ENCODE peak calls at places on chromosomes 5 and 9, in eight cellular contexts. Y, J, N, Z, B, U, T and C are unnamed samples.

GRCh38 chr5:174323878-174324281 is 278.4 kb downstream of the NSG2 start:
- DNase-seq in T (peak), J (peak), N (no peak), U (peak), Z (peak), Y (peak), B (peak), C (peak)

GRCh38 chr9:97811534-97812246 is 41.3 kb upstream of the FOXE1 start:
- DNase-seq in Y (no peak), N (peak), T (no peak), B (no peak), Z (no peak), J (peak), U (peak), C (peak)

GRCh38 chr5:14675865-14676300 is 11.4 kb downstream of the OTULIN start:
- DNase-seq in Z (peak), U (no peak), Y (no peak), B (no peak), T (no peak), J (no peak), N (no peak), C (peak)

GRCh38 chr5:43020294-43020711 is 19.8 kb downstream of the ANXA2R start:
- DNase-seq in J (no peak), Y (peak), N (no peak), T (no peak), Z (no peak), B (peak), U (no peak), C (peak)

GRCh38 chr9:91034976-91035824 is 233.6 kb downstream of the SYK start:
- DNase-seq in Z (peak), J (no peak), T (no peak), Y (no peak), U (peak), B (no peak), N (no peak), C (no peak)

GRCh38 chr9:109558718-109559151 is 60.6 kb upstream of the PTPN3 start:
- DNase-seq in Z (no peak), T (no peak), N (no peak), Y (no peak), U (no peak), B (no peak), J (no peak), C (no peak)

GRCh38 chr5:136584474-136584873 is 219.1 kb upstream of the TRPC7 start:
- DNase-seq in Z (no peak), N (no peak), U (no peak), Y (no peak), T (no peak), B (no peak), J (peak), C (no peak)

GRCh38 chr5:179212870-179213269 is 132.4 kb downstream of the ADAMTS2 start:
- DNase-seq in Y (no peak), B (peak), Z (no peak), N (no peak), J (no peak), U (no peak), T (no peak), C (no peak)

GRCh38 chr9:123319541-123320339 is 36.3 kb upstream of the CRB2 start:
- DNase-seq in J (no peak), U (no peak), N (no peak), B (no peak), T (no peak), Z (no peak), Y (no peak), C (no peak)

GRCh38 chr5:146867996-146868708 is 10.4 kb downstream of the PPP2R2B start:
- DNase-seq in U (no peak), Z (no peak), T (no peak), N (no peak), B (no peak), Y (no peak), J (no peak), C (no peak)

GRCh38 chr9:37301369-37302172 is 120.9 kb upstream of the GRHPR start:
- DNase-seq in J (no peak), T (no peak), N (no peak), Z (no peak), B (no peak), Y (no peak), U (no peak), C (no peak)

GRCh38 chr5:65862384-65862783 is 64.0 kb upstream of the ERBIN start:
- DNase-seq in T (no peak), Y (no peak), J (peak), N (no peak), B (no peak), U (peak), Z (no peak), C (no peak)

GRCh38 chr5:115655994-115656393 is 30.2 kb upstream of the TMED7 start:
- DNase-seq in U (no peak), Z (no peak), Y (no peak), J (no peak), T (no peak), B (no peak), N (no peak), C (no peak)

GRCh38 chr5:45295231-45295630 is 400.9 kb downstream of the HCN1 start:
- DNase-seq in N (no peak), J (no peak), U (no peak), Y (no peak), T (no peak), Z (no peak), B (no peak), C (no peak)

GRCh38 chr9:78574354-78575036 is 277.6 kb downstream of the PSAT1 start:
- DNase-seq in T (no peak), B (peak), Y (no peak), Z (no peak), U (no peak), J (no peak), N (no peak), C (peak)

GRCh38 chr5:132420706-132421272 is 51.3 kb downstream of the SLC22A5 start:
- DNase-seq in U (peak), Z (peak), Y (no peak), T (no peak), B (no peak), J (no peak), N (no peak), C (no peak)

GRCh38 chr9:113581865-113582697 is 118.6 kb downstream of the RGS3 start:
- DNase-seq in T (no peak), U (peak), Y (no peak), J (no peak), N (no peak), Z (peak), B (no peak), C (peak)

GRCh38 chr5:172887735-172888134 is 53.7 kb downstream of the ERGIC1 start:
- DNase-seq in Y (no peak), T (peak), B (no peak), Z (no peak), N (no peak), U (peak), J (no peak), C (peak)

GRCh38 chr5:80631277-80632259 is 22.9 kb upstream of the MSH3 start:
- DNase-seq in U (no peak), Z (no peak), N (no peak), J (no peak), B (no peak), Y (no peak), T (no peak), C (no peak)

GRCh38 chr5:80632700-80633099 is 21.8 kb upstream of the MSH3 start:
- DNase-seq in Y (no peak), U (no peak), Z (no peak), T (no peak), J (no peak), B (no peak), N (no peak), C (no peak)
- H3K4me2 ChIP-seq in Y (no peak), U (no peak), Z (no peak), T (no peak), J (no peak), B (no peak), N (no peak), C (no peak)

GRCh38 chr9:134373269-134373668 is 47.0 kb downstream of the RXRA start:
- DNase-seq in N (no peak), Z (no peak), U (no peak), T (no peak), J (no peak), B (no peak), Y (no peak), C (no peak)
- H3K27ac ChIP-seq in N (peak), Z (no peak), U (no peak), T (no peak), J (no peak), B (no peak), Y (no peak), C (no peak)

DNA sequence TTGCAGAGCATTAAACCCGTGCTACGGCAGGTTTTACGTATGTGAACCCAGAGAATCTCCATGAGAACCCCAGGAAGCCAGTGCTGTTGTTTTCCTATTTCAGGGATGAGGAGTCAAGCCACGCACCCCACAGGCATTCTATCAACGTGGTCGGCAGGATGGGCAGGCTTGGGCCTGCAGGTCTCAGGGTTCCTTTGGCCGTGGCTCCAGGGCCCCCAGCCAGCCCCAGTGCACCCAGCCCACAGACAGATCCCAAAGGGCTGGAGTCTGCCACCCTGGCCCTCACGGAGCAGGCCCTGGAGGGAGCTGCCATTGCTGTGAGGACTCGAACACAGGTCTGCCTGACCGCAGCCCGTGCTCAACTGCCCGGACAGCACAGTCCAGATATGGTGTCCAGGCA is 77.1 kb upstream of the STXBP1 start:
- DNase-seq in B (no peak), Z (no peak), Y (no peak), N (no peak), T (no peak), J (no peak), U (no peak), C (no peak)
- H3K4me2 ChIP-seq in B (no peak), Z (no peak), Y (no peak), N (peak), T (no peak), J (no peak), U (no peak), C (no peak)

DNA sequence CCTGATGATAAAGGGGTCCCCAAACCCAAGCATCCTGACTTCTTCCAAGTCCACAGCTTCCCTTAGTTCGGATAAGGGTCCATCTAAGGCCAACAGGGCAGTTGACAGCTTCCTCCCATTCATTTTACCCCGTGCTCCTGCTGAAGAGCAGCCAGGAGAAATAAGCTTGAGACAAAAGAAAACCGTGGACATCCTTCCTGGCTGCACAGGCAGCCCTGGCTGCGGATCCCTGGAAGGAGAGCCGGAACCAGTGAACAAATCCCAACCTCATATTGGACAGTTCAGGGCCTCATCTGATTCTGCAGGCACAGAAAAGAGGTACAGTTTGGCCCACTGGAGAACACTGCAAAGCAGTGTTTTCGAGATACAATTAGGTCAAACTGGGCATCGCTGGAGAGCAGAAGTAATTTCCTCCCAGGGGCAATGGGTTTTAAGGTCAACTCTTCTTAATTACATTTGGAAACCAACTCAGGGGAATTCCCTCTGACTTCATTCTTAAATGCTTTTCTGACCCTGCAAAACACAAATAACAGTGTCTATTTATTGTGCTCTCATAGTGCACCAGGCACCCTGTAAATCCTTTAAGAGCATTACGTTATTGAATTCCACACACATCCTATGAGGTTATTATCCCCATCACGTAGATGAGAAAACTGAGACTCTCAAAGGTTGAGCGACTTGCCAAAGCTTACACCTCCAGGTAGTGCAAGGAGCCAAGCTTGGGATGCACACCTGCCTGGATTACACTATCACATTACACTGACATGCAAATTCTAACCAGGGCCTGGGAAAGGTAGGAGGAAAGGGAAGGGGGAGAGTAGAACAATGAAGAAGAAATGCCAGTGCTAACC is 21.2 kb downstream of the ADAM19 start:
- DNase-seq in U (no peak), N (no peak), Y (no peak), J (no peak), B (no peak), Z (no peak), T (no peak), C (no peak)
- H3K27ac ChIP-seq in U (no peak), N (no peak), Y (no peak), J (no peak), B (no peak), Z (no peak), T (no peak), C (no peak)

GRCh38 chr5:38835887-38836286 is 9.9 kb upstream of the OSMR start:
- DNase-seq in J (peak), B (peak), Y (no peak), Z (no peak), U (peak), T (no peak), N (no peak), C (peak)

GRCh38 chr5:38831117-38831516 is 14.7 kb upstream of the OSMR start:
- DNase-seq in T (no peak), Y (no peak), B (no peak), J (peak), U (no peak), Z (no peak), N (no peak), C (no peak)

GRCh38 chr5:38831909-38832308 is 13.9 kb upstream of the OSMR start:
- DNase-seq in N (no peak), Y (peak), T (peak), Z (peak), B (peak), U (peak), J (peak), C (peak)

GRCh38 chr5:38830521-38831051 is 15.2 kb upstream of the OSMR start:
- DNase-seq in Y (no peak), N (no peak), J (peak), U (peak), T (no peak), Z (no peak), B (no peak), C (peak)

DNA sequence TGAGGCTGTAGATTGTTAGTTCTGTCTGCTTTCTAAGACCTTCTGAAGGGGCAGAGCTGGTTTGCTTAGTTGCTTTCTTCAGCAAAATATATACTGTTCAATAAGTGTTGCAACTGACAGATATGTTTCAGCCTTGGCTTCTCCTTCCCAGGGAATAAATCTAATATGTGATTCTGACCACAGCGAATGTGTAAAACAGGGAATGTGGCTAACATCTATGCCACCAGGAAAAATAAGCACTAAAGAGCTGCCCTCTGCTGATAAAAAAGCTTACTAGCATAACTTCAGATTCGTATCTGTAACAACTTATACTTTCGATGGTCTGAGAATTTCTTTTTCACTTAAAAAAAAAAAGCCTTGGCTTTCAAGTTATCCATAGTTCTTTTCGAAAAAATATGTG is 13.0 kb upstream of the OSMR start:
- DNase-seq in T (no peak), U (no peak), J (no peak), B (no peak), N (no peak), Z (no peak), Y (no peak), C (no peak)
- H3K4me2 ChIP-seq in T (no peak), U (no peak), J (no peak), B (no peak), N (no peak), Z (no peak), Y (no peak), C (no peak)

GRCh38 chr5:168209561-168209960 is 81.9 kb upstream of the WWC1 start:
- DNase-seq in Y (no peak), Z (no peak), J (no peak), U (peak), N (no peak), B (no peak), T (no peak), C (peak)
- H3K27ac ChIP-seq in Y (no peak), Z (no peak), J (no peak), U (peak), N (no peak), B (no peak), T (no peak), C (no peak)

GRCh38 chr5:129061849-129062248 is 32.7 kb upstream of the ISOC1 start:
- DNase-seq in Y (no peak), N (no peak), B (no peak), T (no peak), J (no peak), U (no peak), Z (no peak), C (no peak)
- H3K4me2 ChIP-seq in Y (no peak), N (no peak), B (no peak), T (no peak), J (no peak), U (no peak), Z (no peak), C (no peak)

DNA sequence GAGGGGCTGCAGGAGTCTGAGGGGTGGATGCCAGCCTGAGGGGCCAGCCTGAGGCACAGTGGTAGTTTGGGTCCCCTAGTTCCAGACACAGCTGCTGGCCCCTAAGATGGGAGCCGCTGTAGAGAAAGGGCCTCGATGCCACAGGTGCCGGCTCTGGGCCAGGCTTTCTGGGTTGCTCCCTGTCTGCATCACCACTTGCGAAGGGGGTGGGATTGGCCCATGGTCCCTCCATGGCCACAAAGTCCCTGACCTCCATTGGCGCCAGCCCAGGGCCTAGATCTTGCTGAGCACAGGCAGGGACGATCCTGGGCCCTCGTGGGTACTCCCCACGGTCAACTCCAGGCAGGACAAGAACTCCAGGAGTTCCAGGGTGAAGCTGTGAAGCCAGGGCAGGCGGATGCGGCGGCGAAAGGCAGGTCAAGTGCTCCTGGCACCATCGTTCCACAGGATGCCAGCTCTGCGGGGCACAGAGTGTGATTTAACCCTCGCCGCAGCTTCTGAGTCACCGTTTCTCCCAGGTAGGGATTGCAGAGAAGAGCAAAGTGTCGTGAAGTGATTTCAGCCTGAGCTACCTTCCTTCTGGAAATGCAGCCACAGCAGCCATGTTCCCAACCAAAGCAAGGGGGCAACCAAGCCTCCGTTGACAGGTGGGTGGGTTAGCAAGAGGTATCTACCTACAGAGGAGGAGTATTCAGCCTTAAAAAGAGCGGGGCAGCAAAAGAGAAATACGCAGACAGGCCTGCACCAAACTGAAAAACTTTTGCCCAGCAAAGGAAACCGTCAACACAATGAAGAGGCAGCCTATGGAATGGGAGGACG is 41.6 kb upstream of the EXOC3 start:
- DNase-seq in Z (no peak), T (no peak), Y (peak), B (no peak), N (no peak), U (no peak), J (no peak), C (no peak)
- H3K27ac ChIP-seq in Z (no peak), T (peak), Y (no peak), B (no peak), N (no peak), U (peak), J (no peak), C (peak)

DNA sequence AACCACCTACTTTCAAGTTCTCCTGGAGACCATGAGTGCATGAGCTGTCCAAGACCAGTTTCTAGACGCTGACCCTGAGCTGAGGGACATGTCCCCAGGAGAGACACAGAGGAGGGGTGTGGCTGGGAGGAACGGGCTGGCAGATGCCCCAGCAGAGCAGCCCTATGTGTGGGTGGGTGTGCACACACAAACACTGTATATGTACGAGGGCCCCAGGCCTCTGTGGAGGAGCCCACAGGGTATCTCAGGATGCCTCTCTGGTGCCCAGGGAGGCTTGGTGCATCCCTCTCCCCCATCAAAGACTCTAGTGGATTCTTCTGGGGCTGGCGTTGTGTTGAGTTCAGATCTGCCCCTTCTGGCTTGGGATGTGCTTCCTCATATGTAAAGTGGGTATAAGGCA is 2.6 kb upstream of the NINJ1 start:
- DNase-seq in Y (no peak), T (no peak), N (no peak), J (no peak), U (no peak), B (no peak), Z (no peak), C (no peak)
- H3K4me2 ChIP-seq in Y (no peak), T (no peak), N (no peak), J (no peak), U (no peak), B (no peak), Z (no peak), C (no peak)